ENCODE peak calls at places on chromosomes 6 and 20, in four cellular contexts. Q is stimulated activated CD4-positive, alpha-beta T cell treated with anti-CD3 and anti-CD28 coated beads, Interleukin-2, amount 100 ng/mL, for 48 hours; B is HFF-Myc; S is sigmoid colon. R is an unnamed sample.

GRCh38 chr20:37385176-37385575 is 39.2 kb downstream of the SRC start:
- DNase-seq in Q (no peak), B (no peak), S (no peak), R (peak)

GRCh38 chr6:127186889-127187288 is 68.4 kb downstream of the RSPO3 start:
- DNase-seq in Q (peak), B (no peak), S (no peak), R (no peak)

GRCh38 chr6:35181933-35182612 is 31.7 kb upstream of the SCUBE3 start:
- DNase-seq in Q (no peak), B (peak), S (peak), R (no peak)

GRCh38 chr6:70166088-70166958 is 136.6 kb downstream of the COL9A1 start:
- DNase-seq in Q (peak), B (peak), S (no peak), R (no peak)

GRCh38 chr6:111625511-111626331 is 20.0 kb upstream of the TRAF3IP2 start:
- DNase-seq in Q (no peak), B (no peak), S (peak), R (no peak)

GRCh38 chr6:25035451-25036435 is 100.0 kb upstream of the RIPOR2 start:
- DNase-seq in Q (no peak), B (no peak), S (no peak), R (no peak)

GRCh38 chr6:34546551-34547321 is 9.4 kb downstream of the SPDEF start:
- DNase-seq in Q (no peak), B (no peak), S (peak), R (no peak)

GRCh38 chr6:124964084-124964763 is 2.0 kb downstream of the RNF217 start:
- DNase-seq in Q (no peak), B (no peak), S (peak), R (no peak)

GRCh38 chr20:728022-728944 is 40.0 kb downstream of the SLC52A3 start:
- DNase-seq in Q (peak), B (no peak), S (no peak), R (no peak)

GRCh38 chr20:44601801-44602204 is 19.4 kb downstream of the PKIG start:
- DNase-seq in Q (no peak), B (no peak), S (peak), R (no peak)

GRCh38 chr6:55704421-55704820 is 125.4 kb upstream of the HMGCLL1 start:
- DNase-seq in Q (no peak), B (no peak), S (no peak), R (no peak)

GRCh38 chr6:169851641-169852503 is 100.5 kb downstream of the ERMARD start:
- DNase-seq in Q (no peak), B (no peak), S (no peak), R (no peak)

GRCh38 chr6:706161-706560 is 13.2 kb upstream of the EXOC2 start:
- DNase-seq in Q (no peak), B (no peak), S (no peak), R (no peak)

GRCh38 chr6:168448243-168448855 is 7.4 kb downstream of the SMOC2 start:
- DNase-seq in Q (no peak), B (no peak), S (no peak), R (no peak)

GRCh38 chr6:14170128-14170527 is 52.6 kb downstream of the CD83 start:
- DNase-seq in Q (no peak), B (no peak), S (no peak), R (no peak)

GRCh38 chr6:84770521-84770920 is 6.1 kb upstream of the TBX18 start:
- DNase-seq in Q (no peak), B (no peak), S (no peak), R (no peak)

GRCh38 chr20:37381621-37382538 is 35.9 kb downstream of the SRC start:
- DNase-seq in Q (no peak), B (no peak), S (peak), R (peak)

GRCh38 chr20:50368813-50369224 is 141.4 kb upstream of the PTPN1 start:
- DNase-seq in Q (no peak), B (no peak), S (no peak), R (no peak)

GRCh38 chr6:34671362-34671761 is 25.2 kb downstream of the ILRUN start:
- DNase-seq in Q (no peak), B (no peak), S (no peak), R (no peak)

GRCh38 chr20:62141397-62142251 is 1.6 kb downstream of the PSMA7 start:
- DNase-seq in Q (no peak), B (no peak), S (no peak), R (no peak)

GRCh38 chr6:131182991-131183425 is 47.7 kb downstream of the AKAP7 start:
- DNase-seq in Q (no peak), B (peak), S (no peak), R (no peak)

GRCh38 chr20:400451-401275 is 7.4 kb upstream of the RBCK1 start:
- DNase-seq in Q (no peak), B (no peak), S (no peak), R (no peak)

GRCh38 chr6:31898200-31899011 is 908 bp upstream of the EHMT2 start:
- DNase-seq in Q (no peak), B (no peak), S (no peak), R (no peak)